ENCODE peak calls at places on chromosomes 5 and 9, in ten cellular contexts. C is A549, I is endothelial cell, U is fibroblast of lung, K is mesothelial cell of epicardium, P is tibial artery, E is RWPE1, L is kidney, T is epithelial cell of esophagus, G is pancreas. O is an unnamed sample.

GRCh38 chr9:72856985-72857631 is 95.7 kb downstream of the ALDH1A1 start:
- DNase-seq in C (peak), I (peak), U (peak), K (no peak), P (no peak), E (peak), L (no peak), T (peak), G (no peak), O (peak)

GRCh38 chr9:13552606-13553215 is 273.2 kb upstream of the MPDZ start:
- DNase-seq in C (no peak), I (no peak), U (peak), K (no peak), P (no peak), E (no peak), L (no peak), T (no peak), G (no peak), O (no peak)

GRCh38 chr5:58200451-58200850 is 259.4 kb downstream of the PLK2 start:
- DNase-seq in C (no peak), I (no peak), U (no peak), K (no peak), P (no peak), E (no peak), L (no peak), T (no peak), G (no peak), O (no peak)

GRCh38 chr5:169742773-169743296 is 105.8 kb downstream of the DOCK2 start:
- DNase-seq in C (no peak), I (no peak), U (peak), K (no peak), P (no peak), E (no peak), L (no peak), T (peak), G (no peak), O (no peak)

GRCh38 chr9:92640398-92641091 is 29.4 kb downstream of the IPPK start:
- DNase-seq in C (no peak), I (no peak), U (no peak), K (no peak), P (no peak), E (no peak), L (peak), T (no peak), G (no peak), O (no peak)

GRCh38 chr9:4748612-4749011 is 7.6 kb upstream of the AK3 start:
- DNase-seq in C (no peak), I (no peak), U (peak), K (no peak), P (no peak), E (no peak), L (no peak), T (no peak), G (no peak), O (no peak)

GRCh38 chr5:98755406-98755805 is 18.1 kb upstream of the RGMB start:
- DNase-seq in C (no peak), I (no peak), U (peak), K (no peak), P (no peak), E (no peak), L (no peak), T (peak), G (no peak), O (peak)

GRCh38 chr9:136058152-136058483 is 37.0 kb downstream of the NACC2 start:
- DNase-seq in C (no peak), I (no peak), U (no peak), K (peak), P (peak), E (no peak), L (no peak), T (no peak), G (no peak), O (no peak)

GRCh38 chr5:175707751-175708375 is 50.0 kb downstream of the HRH2 start:
- DNase-seq in C (no peak), I (no peak), U (no peak), K (no peak), P (no peak), E (no peak), L (peak), T (no peak), G (peak), O (no peak)

GRCh38 chr9:110980261-110980660 is 58.0 kb downstream of the LPAR1 start:
- DNase-seq in C (no peak), I (no peak), U (no peak), K (no peak), P (no peak), E (no peak), L (no peak), T (no peak), G (no peak), O (no peak)

GRCh38 chr5:180291234-180291940 is 496 bp downstream of the MAPK9 start:
- DNase-seq in C (no peak), I (peak), U (no peak), K (no peak), P (no peak), E (peak), L (peak), T (no peak), G (no peak), O (peak)

GRCh38 chr9:134367796-134368490 is 41.7 kb downstream of the RXRA start:
- DNase-seq in C (no peak), I (no peak), U (no peak), K (no peak), P (no peak), E (no peak), L (no peak), T (no peak), G (no peak), O (no peak)

DNA sequence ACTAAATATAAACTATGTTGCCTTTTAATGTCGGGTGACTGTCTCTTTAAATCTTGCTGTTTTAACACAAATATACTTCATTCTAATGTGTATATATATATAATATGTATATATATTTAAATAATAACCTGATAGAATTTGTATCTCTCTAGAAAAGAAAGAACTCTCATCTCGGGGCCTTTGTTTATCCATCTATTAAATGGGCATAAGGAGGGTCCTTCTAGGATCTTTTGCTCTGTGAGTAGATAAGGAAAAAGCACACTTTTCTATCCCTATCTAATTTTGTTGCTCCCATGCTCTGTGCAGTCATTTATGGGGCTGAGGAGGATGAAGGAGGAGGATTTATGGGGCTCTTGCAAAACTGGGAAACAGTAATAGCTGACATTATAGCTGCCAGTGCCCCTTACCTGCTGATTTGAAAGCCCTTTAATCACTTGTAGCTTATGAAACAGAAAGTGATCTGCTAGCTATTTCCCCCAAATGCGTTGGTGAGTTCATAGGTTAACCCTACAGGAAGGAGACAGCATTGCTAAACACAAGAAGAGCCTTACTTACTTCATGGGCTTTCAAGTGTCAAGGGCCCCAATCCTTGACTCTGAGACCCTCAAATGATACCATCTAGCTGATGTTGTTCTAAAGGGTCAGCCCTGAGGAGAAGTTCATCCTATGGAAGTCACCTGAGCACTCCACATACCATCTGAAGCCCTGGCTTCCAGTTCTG is 5.8 kb upstream of the PPARGC1B start:
- DNase-seq in C (no peak), I (no peak), U (no peak), K (no peak), P (no peak), E (no peak), L (no peak), T (no peak), G (no peak), O (no peak)
- TF ChIP-seq CTCF in C (no peak), I (no peak), U (no peak), K (no peak), P (no peak), E (no peak), L (no peak), T (no peak), G (no peak), O (no peak)

DNA sequence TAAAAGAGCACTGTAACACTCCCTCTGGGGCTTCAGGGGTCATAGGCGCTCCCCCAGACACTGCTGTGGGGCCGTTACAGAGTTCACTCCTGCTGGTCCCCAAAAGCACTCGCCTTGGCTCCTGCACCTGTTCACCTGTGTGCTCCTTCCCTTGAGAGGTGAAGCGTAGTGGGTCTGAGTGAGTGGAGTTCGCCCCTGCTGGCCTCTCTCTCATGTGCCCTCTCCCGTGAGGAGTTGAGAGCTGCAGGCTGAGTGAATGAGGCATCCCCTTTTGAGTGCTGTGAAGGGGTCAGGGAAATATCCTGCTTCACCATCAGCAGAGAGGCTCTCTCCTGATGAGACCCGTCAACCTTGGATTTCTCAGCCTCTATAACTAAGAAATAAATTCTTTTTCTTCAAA is 134.6 kb upstream of the TUT7 start:
- DNase-seq in C (no peak), I (no peak), U (no peak), K (no peak), P (no peak), E (no peak), L (no peak), T (no peak), G (no peak), O (no peak)
- TF ChIP-seq CTCF in C (no peak), I (no peak), U (no peak), K (no peak), P (no peak), E (no peak), L (no peak), T (no peak), G (no peak), O (no peak)

DNA sequence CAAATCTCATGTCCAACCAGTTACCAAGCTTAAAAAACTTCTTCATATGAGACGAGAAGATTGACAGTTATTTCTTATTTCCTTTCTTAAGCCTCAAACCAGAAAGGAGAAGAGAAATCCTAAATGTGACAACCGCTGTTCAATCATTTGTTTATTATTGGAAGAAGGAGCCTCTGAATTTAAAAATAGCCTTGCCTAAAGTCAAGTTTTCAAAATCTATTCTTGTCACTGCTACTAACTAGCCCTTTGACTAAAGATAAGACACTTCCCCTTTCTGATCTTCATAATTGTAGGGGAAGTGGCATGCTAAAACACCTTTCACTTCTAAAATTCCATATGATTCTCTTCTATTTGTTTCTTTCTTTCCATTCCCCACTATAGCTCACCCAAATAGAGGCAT is 106.2 kb upstream of the EMB start:
- DNase-seq in C (no peak), I (no peak), U (no peak), K (no peak), P (no peak), E (no peak), L (no peak), T (no peak), G (no peak), O (no peak)
- TF ChIP-seq CTCF in C (no peak), I (no peak), U (no peak), K (no peak), P (no peak), E (no peak), L (no peak), T (no peak), G (no peak), O (no peak)

GRCh38 chr5:139393497-139394122 is 1.3 kb downstream of the PROB1 start:
- DNase-seq in C (no peak), I (no peak), U (no peak), K (no peak), P (no peak), E (no peak), L (no peak), T (no peak), G (no peak), O (no peak)

GRCh38 chr5:139392678-139393496 is 2.0 kb downstream of the PROB1 start:
- DNase-seq in C (peak), I (peak), U (peak), K (peak), P (no peak), E (peak), L (peak), T (peak), G (no peak), O (peak)

GRCh38 chr5:139394654-139395566 is at the start of gene PROB1:
- DNase-seq in C (no peak), I (peak), U (no peak), K (no peak), P (no peak), E (no peak), L (peak), T (no peak), G (no peak), O (no peak)

GRCh38 chr5:139395844-139396640 is 1.1 kb upstream of the PROB1 start:
- DNase-seq in C (no peak), I (no peak), U (no peak), K (no peak), P (no peak), E (no peak), L (no peak), T (no peak), G (no peak), O (peak)

DNA sequence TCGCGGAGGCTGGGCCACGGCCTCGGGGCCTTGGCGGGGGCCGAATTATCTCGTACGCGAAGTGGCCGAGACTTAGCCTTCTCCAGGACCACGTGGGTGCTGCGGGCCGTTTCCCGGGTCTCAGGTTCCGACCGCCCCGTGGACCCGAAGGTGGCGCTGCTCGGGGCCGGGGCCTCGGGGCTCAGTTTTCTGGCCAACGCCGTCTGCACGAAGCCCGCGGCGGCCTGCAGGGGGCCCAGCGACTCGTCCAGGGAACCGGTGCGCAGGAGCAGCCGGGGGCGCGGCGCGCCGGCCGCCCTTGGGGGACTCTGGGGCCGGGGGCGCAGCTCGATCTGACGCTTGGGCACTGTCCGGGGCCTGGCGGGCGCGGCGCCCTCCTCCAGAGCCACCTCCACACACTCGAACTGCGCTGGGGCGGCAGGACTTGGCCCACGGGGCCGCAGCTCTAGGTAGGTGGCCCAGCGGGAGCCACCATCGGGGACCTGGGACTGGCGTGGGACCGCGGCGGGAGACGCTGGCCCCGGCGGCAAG is 716 bp downstream of the PROB1 start:
- DNase-seq in C (no peak), I (peak), U (no peak), K (peak), P (no peak), E (no peak), L (peak), T (no peak), G (no peak), O (no peak)
- TF ChIP-seq CTCF in C (no peak), I (peak), U (peak), K (peak), P (no peak), E (no peak), L (peak), T (no peak), G (no peak), O (no peak)

DNA sequence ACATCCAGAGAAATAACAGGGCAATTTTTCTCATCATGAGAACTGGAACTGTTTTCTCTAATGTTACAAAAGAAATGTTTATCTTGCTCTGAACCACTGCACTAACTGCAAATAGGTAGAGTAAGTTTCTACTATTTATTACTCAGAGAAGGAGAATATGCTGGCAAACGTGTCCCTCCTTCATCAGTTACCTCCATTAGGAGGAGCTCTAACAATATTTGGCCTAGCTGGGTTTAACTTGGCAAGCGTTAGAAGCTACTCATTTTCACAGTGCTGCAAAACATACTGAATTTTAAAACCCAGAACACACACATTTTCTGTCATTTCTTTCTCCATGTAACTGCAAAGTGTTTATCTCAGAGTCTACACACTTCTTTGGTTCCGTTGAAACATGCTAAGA is 101.0 kb upstream of the GABRG2 start:
- DNase-seq in C (peak), I (peak), U (no peak), K (no peak), P (no peak), E (peak), L (no peak), T (peak), G (no peak), O (peak)
- TF ChIP-seq CTCF in C (no peak), I (no peak), U (no peak), K (no peak), P (no peak), E (peak), L (no peak), T (peak), G (peak), O (peak)

DNA sequence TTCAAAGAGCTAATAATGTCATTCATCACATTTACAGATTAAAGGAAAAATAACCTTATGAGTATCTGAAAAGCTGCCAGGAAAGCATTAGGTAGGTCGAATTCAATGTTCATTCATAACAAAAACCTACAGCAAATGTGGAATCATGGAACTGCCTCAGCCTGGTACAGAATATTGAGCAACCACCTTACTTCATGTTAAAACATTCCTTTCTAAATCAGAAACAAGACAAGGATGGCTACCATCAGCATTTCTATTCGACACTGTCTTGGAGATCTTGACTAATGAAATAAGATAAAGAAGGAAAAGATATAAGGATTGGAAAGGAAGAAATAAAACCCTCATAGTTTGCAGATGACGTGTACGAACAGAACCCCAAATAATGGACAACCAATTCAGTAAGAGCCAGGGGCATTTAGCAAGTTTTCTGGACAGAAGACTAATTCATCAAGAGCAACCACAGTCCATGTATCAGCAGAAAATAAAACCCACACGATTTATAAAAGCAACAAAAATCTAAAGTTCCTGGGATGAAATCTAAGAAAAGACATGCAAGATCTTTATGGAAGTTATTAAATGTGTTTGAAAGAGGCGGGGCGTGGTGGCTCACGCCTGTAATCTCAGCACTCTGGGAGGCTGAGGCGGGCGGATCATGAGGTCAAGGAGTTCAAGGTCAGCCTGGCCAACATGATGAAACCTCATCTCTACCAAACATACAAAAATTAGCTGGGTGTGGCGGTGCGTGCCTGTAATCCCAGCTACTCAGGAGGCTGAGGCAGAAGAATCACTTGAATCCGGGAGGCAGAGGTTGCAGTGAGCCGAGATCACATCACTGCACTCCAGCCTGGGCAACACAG is 37.8 kb upstream of the NRARP start:
- DNase-seq in C (no peak), I (no peak), U (peak), K (no peak), P (no peak), E (no peak), L (no peak), T (no peak), G (no peak), O (no peak)
- TF ChIP-seq CTCF in C (no peak), I (no peak), U (no peak), K (no peak), P (no peak), E (no peak), L (no peak), T (no peak), G (no peak), O (no peak)

DNA sequence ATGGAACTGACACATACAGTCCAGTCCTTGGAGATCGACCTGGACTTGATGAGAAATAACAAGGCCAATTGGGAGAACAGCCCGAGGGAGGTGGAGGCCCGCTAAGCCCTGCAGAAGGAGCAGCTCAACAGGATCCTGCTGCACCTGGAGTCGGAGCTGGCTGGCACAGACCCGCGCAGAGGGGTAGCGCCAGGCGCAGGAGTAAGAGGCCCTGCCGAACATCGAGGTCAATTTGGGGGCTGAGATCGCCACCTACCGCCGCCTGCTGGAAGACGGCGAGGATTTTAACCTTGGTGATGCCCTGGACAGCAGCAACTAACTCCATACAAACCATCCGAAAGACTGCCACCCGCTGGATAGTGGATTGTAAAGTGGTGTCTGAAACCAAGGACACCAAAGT is 1610.1 kb upstream of the ACO1 start:
- DNase-seq in C (peak), I (no peak), U (no peak), K (no peak), P (no peak), E (no peak), L (peak), T (peak), G (no peak), O (peak)
- TF ChIP-seq CTCF in C (no peak), I (no peak), U (no peak), K (no peak), P (no peak), E (no peak), L (no peak), T (no peak), G (no peak), O (no peak)